ENCODE peak calls at places on chromosome 11, in eight cellular contexts. Y is neural progenitor cell; D is CD8-positive, alpha-beta memory T cell; J is naive thymus-derived CD4-positive, alpha-beta T cell; N is right atrium auricular region; Z is breast epithelium; K is heart right ventricle; H is mammary epithelial cell. P is an unnamed sample. For H3K9me3 and H3K4me1, the result is how much of the 10 kb centered on the place peaks cover.

GRCh38 chr11:7251836-7252682 is at the start of gene SYT9:
- DNase-seq in K (peak), D (no peak), N (no peak), Y (peak), H (peak), Z (peak), J (no peak), P (no peak)

GRCh38 chr11:72113170-72113808 is 794 bp upstream of the ANAPC15 start:
- DNase-seq in Z (no peak), H (peak), N (no peak), D (no peak), J (no peak), Y (no peak), K (no peak), P (no peak)

GRCh38 chr11:78429209-78429608 is 11.6 kb upstream of the GAB2 start:
- DNase-seq in Y (no peak), K (no peak), N (no peak), D (no peak), H (no peak), J (no peak), Z (no peak), P (no peak)

GRCh38 chr11:5364214-5364613 is 12.9 kb downstream of the OR51B6 start:
- DNase-seq in J (no peak), K (no peak), D (no peak), Z (no peak), Y (no peak), N (no peak), H (no peak), P (no peak)

GRCh38 chr11:93732237-93732892 is 8.9 kb downstream of the TAF1D start:
- DNase-seq in Z (no peak), K (no peak), Y (no peak), J (no peak), H (no peak), N (no peak), D (no peak), P (no peak)

GRCh38 chr11:133545199-133545709 is 13.0 kb upstream of the OPCML start:
- DNase-seq in J (no peak), H (no peak), D (no peak), Y (no peak), Z (no peak), N (no peak), K (no peak), P (no peak)

GRCh38 chr11:20276661-20277000 is 86.9 kb upstream of the HTATIP2 start:
- DNase-seq in N (no peak), Y (peak), K (no peak), D (no peak), J (no peak), Z (no peak), H (no peak), P (no peak)

GRCh38 chr11:76823481-76824028 is 37.2 kb upstream of the ACER3 start:
- DNase-seq in D (no peak), Y (no peak), K (no peak), N (no peak), J (no peak), Z (no peak), H (peak), P (peak)

GRCh38 chr11:44371706-44372105 is 61.8 kb upstream of the ALX4 start:
- DNase-seq in N (no peak), J (no peak), K (no peak), Y (no peak), H (no peak), Z (no peak), D (no peak), P (no peak)

GRCh38 chr11:6724013-6724412 is 40.9 kb upstream of the MRPL17 start:
- DNase-seq in Y (no peak), Z (no peak), J (no peak), D (no peak), H (no peak), K (no peak), N (no peak), P (no peak)

GRCh38 chr11:64201524-64201923 is 5.0 kb upstream of the FERMT3 start:
- DNase-seq in K (no peak), H (no peak), Z (no peak), N (no peak), D (no peak), J (no peak), Y (no peak), P (no peak)

GRCh38 chr11:64192429-64192828 is 6.5 kb downstream of the STIP1 start:
- DNase-seq in D (no peak), K (no peak), H (no peak), Z (no peak), N (no peak), J (no peak), Y (no peak), P (no peak)

GRCh38 chr11:64196616-64197015 is 9.9 kb upstream of the FERMT3 start:
- DNase-seq in N (no peak), D (no peak), J (no peak), Y (no peak), H (no peak), Z (no peak), K (no peak), P (no peak)
- H3K9me3 ChIP-seq in N (under half), D (under half), J (under half), Y (under half), H (under half), Z (under half), K (under half), P (under half)

DNA sequence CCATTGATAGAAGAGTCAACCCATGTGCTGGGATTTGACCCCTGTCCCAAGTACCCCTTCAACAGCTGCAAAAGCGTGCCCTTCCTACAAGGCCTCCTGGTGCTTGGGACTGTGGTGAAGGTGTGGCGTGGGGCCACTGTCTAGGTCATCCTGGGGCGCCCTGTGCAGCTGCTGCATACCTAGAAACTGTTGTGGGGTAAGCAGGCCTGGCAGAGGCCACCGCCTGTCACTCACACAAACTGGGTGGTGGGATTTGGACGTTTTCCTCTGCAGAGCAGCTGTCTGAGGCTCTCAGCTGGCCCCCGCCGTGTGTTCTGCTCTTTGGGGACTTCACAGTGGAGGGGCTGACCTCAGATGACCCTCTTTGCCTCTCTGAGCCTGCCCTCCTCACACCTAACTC is 69.7 kb downstream of the SCN3B start:
- DNase-seq in Y (no peak), J (no peak), H (no peak), N (no peak), K (no peak), Z (no peak), D (no peak), P (no peak)
- H3K4me1 ChIP-seq in Y (under half), J (under half), H (under half), N (under half), K (under half), Z (under half), D (under half), P (under half)

GRCh38 chr11:46554205-46555162 is 39.3 kb downstream of the AMBRA1 start:
- DNase-seq in Z (no peak), N (no peak), K (no peak), D (no peak), Y (peak), H (peak), J (no peak), P (no peak)
- H3K4me3 ChIP-seq in Z (no peak), N (no peak), K (no peak), D (no peak), Y (peak), H (peak), J (no peak), P (no peak)

DNA sequence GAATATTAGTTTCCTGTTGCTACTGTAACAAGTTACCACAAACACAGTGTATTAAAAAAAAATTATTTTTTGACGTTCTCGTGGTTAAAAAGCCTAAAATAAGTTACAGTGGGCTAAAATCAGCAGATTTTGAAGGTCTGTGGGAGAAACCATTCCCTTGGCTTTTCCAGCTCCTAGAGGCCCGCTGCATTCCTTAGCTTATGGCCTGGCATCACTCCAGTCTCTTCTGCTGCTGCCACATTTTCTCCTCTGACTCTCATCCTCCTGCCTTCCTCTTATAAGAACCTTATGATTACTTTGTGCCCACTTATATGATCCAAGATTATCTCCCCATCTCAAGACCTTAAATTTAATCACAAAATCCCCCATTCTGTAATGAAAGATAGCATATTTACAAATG is 392.7 kb downstream of the GUCY1A2 start:
- DNase-seq in J (no peak), K (no peak), D (no peak), N (no peak), Z (no peak), H (no peak), Y (no peak), P (no peak)
- H3K9me3 ChIP-seq in J (under half), K (under half), D (under half), N (under half), Z (under half), H (under half), Y (under half), P (under half)

DNA sequence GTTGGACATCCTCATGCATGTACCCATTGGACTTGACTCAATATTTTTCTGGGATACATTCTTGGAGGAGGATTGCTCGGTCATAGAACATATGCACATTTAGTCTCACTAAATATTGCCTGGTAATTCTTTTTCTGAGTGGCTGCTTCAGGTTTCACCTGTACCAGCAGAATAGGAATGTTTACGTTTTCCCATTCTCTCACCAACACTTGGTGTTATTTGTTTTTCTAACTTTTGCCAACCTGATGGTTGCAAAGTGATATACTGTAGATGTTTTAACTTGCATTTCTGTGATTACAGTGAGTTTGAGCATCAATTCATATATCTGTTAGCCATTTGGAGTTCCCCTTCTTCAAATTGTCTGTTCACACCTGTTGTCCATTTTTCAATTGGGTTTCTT is 1.3 kb upstream of the MRGPRD start:
- DNase-seq in K (no peak), Y (no peak), J (no peak), N (no peak), D (no peak), H (no peak), Z (no peak), P (no peak)
- H3K4me1 ChIP-seq in K (under half), Y (under half), J (under half), N (under half), D (under half), H (under half), Z (under half), P (under half)

GRCh38 chr11:66956689-66957290 is 1.4 kb downstream of the PC start:
- DNase-seq in N (no peak), K (no peak), D (no peak), J (no peak), Z (no peak), H (peak), Y (peak), P (no peak)
- H3K4me3 ChIP-seq in N (no peak), K (no peak), D (no peak), J (no peak), Z (no peak), H (no peak), Y (no peak), P (no peak)

DNA sequence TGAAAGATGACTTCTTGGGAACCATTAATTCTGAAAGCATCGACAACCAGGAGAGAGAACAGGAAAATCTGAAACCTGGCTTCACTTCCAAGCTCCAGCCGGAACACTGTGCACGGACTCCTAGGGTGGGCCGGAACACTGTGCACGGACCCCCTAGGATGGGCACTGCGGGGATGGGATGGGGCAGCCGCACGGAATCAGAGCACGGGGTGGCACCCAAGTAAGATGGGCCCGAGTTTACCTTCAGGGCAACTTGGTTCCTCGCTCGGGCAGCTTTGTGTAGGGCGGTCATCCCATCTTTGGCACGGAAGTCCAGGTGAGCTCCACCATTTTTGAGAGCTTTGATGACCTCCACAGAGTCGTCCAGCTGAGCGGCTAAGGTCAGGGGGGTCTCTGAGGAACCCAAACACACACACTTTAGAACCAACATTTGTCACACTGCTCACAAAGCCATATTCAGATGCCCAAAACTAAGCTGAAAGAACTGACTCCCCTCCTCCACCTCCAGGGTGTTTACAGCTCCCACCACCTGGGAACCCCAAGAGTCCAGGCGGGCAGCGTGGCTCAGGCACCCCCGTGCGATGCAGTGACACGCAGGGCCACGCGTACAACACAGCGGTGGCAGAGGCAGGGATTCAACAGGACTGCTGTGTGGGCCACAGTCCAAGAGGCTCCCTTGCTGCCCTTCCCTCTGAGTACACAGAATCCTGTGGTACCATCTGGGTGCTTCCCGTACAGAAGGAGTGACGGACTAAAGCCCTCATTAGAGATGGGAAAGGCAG is 157.9 kb downstream of the SHANK2 start:
- DNase-seq in D (no peak), N (no peak), Z (no peak), J (no peak), Y (no peak), K (no peak), H (no peak), P (no peak)
- H3K9me3 ChIP-seq in D (under half), N (under half), Z (under half), J (under half), Y (under half), K (under half), H (under half), P (under half)

GRCh38 chr11:825366-826231 is 2.1 kb upstream of the CRACR2B start:
- DNase-seq in K (no peak), J (no peak), Y (no peak), N (no peak), D (no peak), Z (peak), H (no peak), P (no peak)

GRCh38 chr11:824942-825341 is 2.8 kb upstream of the CRACR2B start:
- DNase-seq in Y (no peak), H (no peak), Z (no peak), D (no peak), K (no peak), N (no peak), J (no peak), P (no peak)

GRCh38 chr11:826836-827145 is 928 bp upstream of the CRACR2B start:
- DNase-seq in J (no peak), Z (no peak), K (no peak), N (no peak), Y (no peak), D (no peak), H (no peak), P (no peak)

GRCh38 chr11:823441-824291 is 4.1 kb upstream of the CRACR2B start:
- DNase-seq in J (no peak), K (no peak), H (no peak), D (no peak), N (no peak), Z (no peak), Y (no peak), P (no peak)

DNA sequence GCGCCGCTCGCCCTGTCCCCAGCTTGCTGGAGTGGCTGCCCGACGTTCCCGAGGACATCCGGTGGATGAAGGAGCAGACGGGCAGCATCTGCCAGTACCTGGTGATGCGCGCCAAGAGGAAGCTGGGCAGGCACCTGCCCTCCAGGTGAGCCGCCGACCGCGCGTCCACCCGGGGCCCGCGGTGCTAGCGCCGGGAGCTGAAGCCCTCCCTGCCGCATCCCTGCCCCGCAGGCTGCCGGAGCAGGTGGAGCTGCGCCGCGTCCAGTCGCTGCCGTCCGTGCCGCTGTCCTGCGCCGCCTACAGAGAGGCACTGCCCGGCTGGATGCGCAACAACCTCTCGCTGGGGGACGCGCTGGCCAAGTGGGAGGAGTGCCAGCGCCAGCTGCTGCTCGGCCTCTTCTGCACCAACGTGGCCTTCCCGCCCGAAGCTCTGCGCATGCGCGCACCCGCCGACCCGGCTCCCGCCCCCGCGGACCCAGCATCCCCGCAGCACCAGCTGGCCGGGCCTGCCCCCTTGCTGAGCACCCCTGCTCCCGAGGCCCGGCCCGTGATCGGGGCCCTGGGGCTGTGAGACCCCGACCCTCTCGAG is 3.3 kb upstream of the CRACR2B start:
- DNase-seq in Z (no peak), J (no peak), Y (no peak), N (no peak), H (no peak), K (no peak), D (no peak), P (no peak)
- H3K4me1 ChIP-seq in Z (under half), J (under half), Y (under half), N (under half), H (under half), K (half or more), D (under half), P (under half)

GRCh38 chr11:118690553-118691304 is 11.3 kb upstream of the TREH start:
- DNase-seq in Z (no peak), D (no peak), Y (no peak), H (no peak), K (no peak), N (no peak), J (no peak), P (no peak)
- H3K4me3 ChIP-seq in Z (no peak), D (no peak), Y (no peak), H (no peak), K (no peak), N (no peak), J (no peak), P (no peak)

P was measured in HAP-1.